ENCODE peak calls at places on chromosome 2, in four cellular contexts. M, J, Z and R are unnamed samples.

GRCh38 chr2:126849054-126849453 is 49.6 kb upstream of the TEX51 start:
- DNase-seq in M (no peak), Z (no peak), J (no peak), R (no peak)

GRCh38 chr2:236641051-236641450 is 71.4 kb downstream of the ACKR3 start:
- DNase-seq in J (no peak), M (no peak), Z (no peak), R (no peak)

GRCh38 chr2:46187112-46187618 is 110.0 kb upstream of the EPAS1 start:
- DNase-seq in Z (no peak), J (peak), M (no peak), R (no peak)

GRCh38 chr2:108412995-108413726 is 35.4 kb downstream of the SULT1C4 start:
- DNase-seq in J (peak), Z (no peak), M (no peak), R (no peak)

GRCh38 chr2:74387346-74387745 is 7.2 kb upstream of the DCTN1 start:
- DNase-seq in M (no peak), J (peak), Z (no peak), R (no peak)

GRCh38 chr2:70888925-70889715 is 46.6 kb upstream of the ATP6V1B1 start:
- DNase-seq in Z (no peak), M (peak), J (no peak), R (peak)

GRCh38 chr2:127681288-127681771 is 6.0 kb upstream of the LIMS2 start:
- DNase-seq in J (no peak), Z (no peak), M (no peak), R (peak)

GRCh38 chr2:124035001-124035400 is 9.9 kb downstream of the CNTNAP5 start:
- DNase-seq in M (no peak), J (no peak), Z (no peak), R (no peak)

GRCh38 chr2:223943561-223944008 is 1.6 kb downstream of the WDFY1 start:
- DNase-seq in J (peak), M (no peak), Z (no peak), R (no peak)

GRCh38 chr2:238527565-238527964 is 100.8 kb downstream of the ASB1 start:
- DNase-seq in Z (no peak), J (peak), M (peak), R (no peak)

GRCh38 chr2:101467306-101467705 is 7.6 kb downstream of the RFX8 start:
- DNase-seq in Z (no peak), M (peak), J (peak), R (peak)

GRCh38 chr2:241857041-241857541 is 1.6 kb downstream of the PDCD1 start:
- DNase-seq in J (no peak), M (no peak), Z (no peak), R (no peak)

GRCh38 chr2:28612131-28612812 is 116.4 kb downstream of the PLB1 start:
- DNase-seq in Z (no peak), M (no peak), J (no peak), R (no peak)

GRCh38 chr2:29522951-29523669 is 398.3 kb downstream of the ALK start:
- DNase-seq in J (peak), M (no peak), Z (no peak), R (no peak)

GRCh38 chr2:10274376-10274775 is 28.3 kb upstream of the HPCAL1 start:
- DNase-seq in M (no peak), Z (no peak), J (no peak), R (no peak)

GRCh38 chr2:37851828-37852584 is 73.1 kb upstream of the RMDN2 start:
- DNase-seq in J (no peak), Z (no peak), M (no peak), R (no peak)

GRCh38 chr2:139864821-139865302 is 1084.7 kb upstream of the NXPH2 start:
- DNase-seq in M (no peak), Z (no peak), J (no peak), R (no peak)

GRCh38 chr2:140064241-140064640 is 1284.1 kb upstream of the NXPH2 start:
- DNase-seq in J (no peak), M (peak), Z (no peak), R (no peak)

GRCh38 chr2:3563521-3563976 is 5.4 kb upstream of the RNASEH1 start:
- DNase-seq in Z (no peak), J (no peak), M (no peak), R (no peak)

GRCh38 chr2:39593439-39594393 is 72.0 kb upstream of the TMEM178A start:
- DNase-seq in J (peak), M (peak), Z (peak), R (peak)

GRCh38 chr2:105437708-105438103 is 38.9 kb upstream of the FHL2 start:
- DNase-seq in M (no peak), J (peak), Z (no peak), R (no peak)

GRCh38 chr2:152499921-152500320 is 164.9 kb downstream of the FMNL2 start:
- DNase-seq in Z (no peak), M (no peak), J (peak), R (no peak)

GRCh38 chr2:198917275-198917674 is 540.5 kb downstream of the SATB2 start:
- DNase-seq in J (no peak), M (no peak), Z (no peak), R (no peak)

GRCh38 chr2:208352644-208353567 is 53.7 kb upstream of the PTH2R start:
- DNase-seq in Z (no peak), J (no peak), M (no peak), R (no peak)

GRCh38 chr2:127157651-127158460 is 50.9 kb upstream of the BIN1 start:
- DNase-seq in J (no peak), Z (peak), M (peak), R (peak)

GRCh38 chr2:120793682-120794403 is 58.2 kb downstream of the GLI2 start:
- DNase-seq in Z (no peak), J (no peak), M (no peak), R (no peak)

GRCh38 chr2:220373878-220374277 is 746.4 kb downstream of the SLC4A3 start:
- DNase-seq in M (no peak), J (peak), Z (no peak), R (no peak)

GRCh38 chr2:11140492-11140891 is 14.8 kb upstream of the SLC66A3 start:
- DNase-seq in M (no peak), Z (no peak), J (peak), R (no peak)

GRCh38 chr2:60886962-60887361 is 5.6 kb downstream of the REL start:
- DNase-seq in M (no peak), J (no peak), Z (no peak), R (no peak)

GRCh38 chr2:60365556-60365955 is 187.9 kb downstream of the BCL11A start:
- DNase-seq in M (peak), J (no peak), Z (no peak), R (peak)

GRCh38 chr2:69469784-69470183 is 32.5 kb upstream of the NFU1 start:
- DNase-seq in M (peak), Z (no peak), J (peak), R (no peak)

GRCh38 chr2:85712849-85713612 is 18.9 kb downstream of the GNLY start:
- DNase-seq in M (no peak), J (peak), Z (no peak), R (no peak)

GRCh38 chr2:88658890-88659881 is 31.9 kb upstream of the EIF2AK3 start:
- DNase-seq in J (peak), M (peak), Z (no peak), R (peak)

GRCh38 chr2:158586491-158586890 is 129.7 kb downstream of the PKP4 start:
- DNase-seq in J (peak), Z (no peak), M (no peak), R (no peak)

GRCh38 chr2:38174646-38175096 is 98.7 kb upstream of the CYP1B1 start:
- DNase-seq in M (peak), J (peak), Z (no peak), R (no peak)

GRCh38 chr2:47512581-47513083 is 109.7 kb downstream of the MSH2 start:
- DNase-seq in J (peak), Z (no peak), M (peak), R (no peak)

GRCh38 chr2:19378939-19379338 is 20.5 kb upstream of the OSR1 start:
- DNase-seq in J (no peak), M (no peak), Z (no peak), R (no peak)

GRCh38 chr2:120791961-120792295 is 56.3 kb downstream of the GLI2 start:
- DNase-seq in M (peak), J (peak), Z (no peak), R (no peak)

GRCh38 chr2:217535940-217536339 is 466.9 kb downstream of the TNS1 start:
- DNase-seq in J (no peak), Z (no peak), M (no peak), R (no peak)

GRCh38 chr2:217539126-217539525 is 463.7 kb downstream of the TNS1 start:
- DNase-seq in M (no peak), Z (no peak), J (no peak), R (no peak)

GRCh38 chr2:217538719-217539118 is 464.1 kb downstream of the TNS1 start:
- DNase-seq in M (no peak), J (no peak), Z (no peak), R (no peak)
- H3K56ac ChIP-seq in M (no peak), J (no peak), Z (no peak), R (no peak)

GRCh38 chr2:234953116-234954031 is 1.6 kb downstream of the SH3BP4 start:
- DNase-seq in J (no peak), Z (no peak), M (peak), R (no peak)

GRCh38 chr2:234954551-234954992 is 2.8 kb downstream of the SH3BP4 start:
- DNase-seq in Z (no peak), J (peak), M (peak), R (no peak)

GRCh38 chr2:234955971-234956509 is 4.2 kb downstream of the SH3BP4 start:
- DNase-seq in Z (no peak), M (peak), J (no peak), R (no peak)

GRCh38 chr2:234957533-234958135 is 5.8 kb downstream of the SH3BP4 start:
- DNase-seq in Z (no peak), M (no peak), J (peak), R (no peak)

DNA sequence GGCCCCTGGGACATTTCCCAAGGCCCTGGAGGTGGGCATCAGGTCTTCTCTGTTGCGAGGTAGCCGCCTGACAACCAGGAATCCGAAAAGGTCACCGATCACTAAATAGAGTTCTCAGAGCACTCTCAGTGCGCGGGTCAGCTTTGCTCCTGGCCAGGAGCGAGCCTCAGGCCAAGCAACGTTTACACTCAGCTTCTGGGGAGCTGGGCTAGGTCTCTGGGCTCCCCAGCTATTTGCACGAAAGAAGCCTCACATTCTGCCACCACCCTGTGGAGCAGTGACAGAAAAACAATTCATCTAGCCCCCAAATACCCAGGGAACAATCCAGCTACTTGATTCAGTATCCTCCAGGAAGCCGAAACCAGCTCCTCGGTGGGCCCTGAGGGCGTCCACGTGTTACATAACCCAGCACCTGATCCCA is 3.3 kb downstream of the SH3BP4 start:
- DNase-seq in J (no peak), Z (no peak), M (peak), R (no peak)
- H3K56ac ChIP-seq in J (peak), Z (no peak), M (peak), R (no peak)

GRCh38 chr2:44167908-44168683 is 579 bp upstream of the PPM1B start:
- DNase-seq in J (peak), M (peak), Z (peak), R (peak)

GRCh38 chr2:44163782-44164181 is 4.9 kb upstream of the PPM1B start:
- DNase-seq in Z (no peak), M (no peak), J (no peak), R (no peak)

GRCh38 chr2:44166096-44166495 is 2.6 kb upstream of the PPM1B start:
- DNase-seq in Z (peak), M (no peak), J (no peak), R (peak)

GRCh38 chr2:44167311-44167907 is 1.3 kb upstream of the PPM1B start:
- DNase-seq in Z (no peak), M (peak), J (no peak), R (no peak)

GRCh38 chr2:44164617-44165016 is 4.1 kb upstream of the PPM1B start:
- DNase-seq in Z (no peak), J (no peak), M (no peak), R (no peak)
- H3K56ac ChIP-seq in Z (no peak), J (no peak), M (no peak), R (no peak)

GRCh38 chr2:20555954-20556353 is 94.9 kb downstream of the HS1BP3 start:
- DNase-seq in Z (no peak), M (no peak), J (no peak), R (no peak)

GRCh38 chr2:20551945-20552328 is 99.0 kb downstream of the HS1BP3 start:
- DNase-seq in M (no peak), J (no peak), Z (no peak), R (no peak)

GRCh38 chr2:20553580-20553979 is 97.3 kb downstream of the HS1BP3 start:
- DNase-seq in Z (no peak), M (no peak), J (no peak), R (no peak)

GRCh38 chr2:20549144-20549543 is 101.8 kb downstream of the HS1BP3 start:
- DNase-seq in Z (no peak), M (no peak), J (no peak), R (no peak)

GRCh38 chr2:20551231-20551944 is 99.5 kb downstream of the HS1BP3 start:
- DNase-seq in J (no peak), M (no peak), Z (no peak), R (no peak)
- H3K56ac ChIP-seq in J (no peak), M (peak), Z (no peak), R (no peak)

GRCh38 chr2:26049641-26050040 is 15.8 kb downstream of the RAB10 start:
- DNase-seq in M (no peak), J (no peak), Z (no peak), R (no peak)

GRCh38 chr2:26048791-26049190 is 14.9 kb downstream of the RAB10 start:
- DNase-seq in J (no peak), M (no peak), Z (no peak), R (no peak)

GRCh38 chr2:26058390-26058789 is 24.5 kb downstream of the RAB10 start:
- DNase-seq in J (no peak), Z (no peak), M (no peak), R (no peak)

GRCh38 chr2:26054598-26055348 is 20.9 kb downstream of the RAB10 start:
- DNase-seq in Z (no peak), M (no peak), J (peak), R (no peak)

DNA sequence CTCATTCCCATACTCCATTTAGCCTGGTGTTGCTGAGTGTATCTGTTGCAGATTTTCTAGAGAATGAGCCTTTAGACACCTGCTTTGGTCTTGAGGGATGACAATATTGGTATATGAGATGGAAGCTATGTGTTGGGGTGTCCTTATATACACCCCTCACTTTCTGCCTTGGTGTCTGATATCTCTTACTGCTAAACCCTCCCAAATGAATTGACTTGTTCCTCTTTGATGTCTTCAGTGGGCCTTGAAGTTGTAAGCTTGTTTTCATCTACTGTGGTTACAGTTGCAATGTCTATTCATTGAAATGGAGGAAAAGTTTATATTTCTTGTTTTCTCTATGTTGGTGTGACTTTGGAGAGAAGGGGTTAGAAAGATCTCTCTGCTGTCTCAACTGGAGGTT is 18.8 kb downstream of the RAB10 start:
- DNase-seq in Z (no peak), J (no peak), M (no peak), R (no peak)
- H3K56ac ChIP-seq in Z (no peak), J (no peak), M (no peak), R (no peak)